ENCODE peak calls at places on chromosomes 3 and 15, in six cellular contexts. B, M, X, D, S and Z are unnamed samples.

GRCh38 chr3:128584412-128585020 is 66.1 kb downstream of the RPN1 start:
- DNase-seq in B (peak), M (peak), X (peak), D (peak), S (peak), Z (peak)

GRCh38 chr3:19717736-19718135 is 216.3 kb downstream of the EFHB start:
- DNase-seq in B (no peak), M (no peak), X (no peak), D (no peak), S (no peak), Z (no peak)

GRCh38 chr3:94009612-94010011 is 18.8 kb downstream of the STX19 start:
- DNase-seq in B (no peak), M (no peak), X (no peak), D (no peak), S (no peak), Z (no peak)

GRCh38 chr3:113055201-113055600 is 64.4 kb downstream of the GTPBP8 start:
- DNase-seq in B (no peak), M (no peak), X (no peak), D (no peak), S (no peak), Z (no peak)

GRCh38 chr3:138942861-138943623 is 3.9 kb downstream of the FOXL2 start:
- DNase-seq in B (peak), M (no peak), X (peak), D (no peak), S (no peak), Z (no peak)

GRCh38 chr3:58564456-58565160 is 12.6 kb downstream of the FAM107A start:
- DNase-seq in B (no peak), M (no peak), X (no peak), D (no peak), S (peak), Z (no peak)

GRCh38 chr3:142886938-142887337 is 1.9 kb downstream of the PCOLCE2 start:
- DNase-seq in B (peak), M (no peak), X (no peak), D (no peak), S (peak), Z (no peak)

GRCh38 chr3:21330293-21330692 is 420.7 kb downstream of the ZNF385D start:
- DNase-seq in B (no peak), M (no peak), X (no peak), D (no peak), S (no peak), Z (no peak)

GRCh38 chr3:141782386-141782932 is 19.3 kb downstream of the GRK7 start:
- DNase-seq in B (no peak), M (no peak), X (no peak), D (no peak), S (no peak), Z (no peak)
- TF ChIP-seq CTCF in B (peak), M (no peak), X (no peak), D (no peak), S (peak), Z (no peak)

GRCh38 chr3:76024640-76025039 is 239.3 kb upstream of the ZNF717 start:
- DNase-seq in B (no peak), M (no peak), X (no peak), D (no peak), S (no peak), Z (no peak)
- TF ChIP-seq CTCF in B (peak), M (peak), X (peak), D (peak), S (peak), Z (no peak)

GRCh38 chr15:92899910-92900711 is at the start of gene CHD2:
- DNase-seq in B (peak), M (peak), X (peak), D (peak), S (peak), Z (peak)
- TF ChIP-seq CTCF in B (no peak), M (no peak), X (no peak), D (no peak), S (no peak), Z (no peak)

GRCh38 chr3:46891132-46891531 is 13.6 kb downstream of the PTH1R start:
- DNase-seq in B (no peak), M (no peak), X (no peak), D (no peak), S (no peak), Z (no peak)

GRCh38 chr3:46894256-46894655 is 16.7 kb downstream of the PTH1R start:
- DNase-seq in B (no peak), M (peak), X (no peak), D (no peak), S (no peak), Z (no peak)

GRCh38 chr3:46893146-46893748 is 15.7 kb downstream of the PTH1R start:
- DNase-seq in B (no peak), M (peak), X (no peak), D (no peak), S (no peak), Z (no peak)

GRCh38 chr3:46893763-46894162 is 16.2 kb downstream of the PTH1R start:
- DNase-seq in B (no peak), M (peak), X (no peak), D (no peak), S (no peak), Z (no peak)

DNA sequence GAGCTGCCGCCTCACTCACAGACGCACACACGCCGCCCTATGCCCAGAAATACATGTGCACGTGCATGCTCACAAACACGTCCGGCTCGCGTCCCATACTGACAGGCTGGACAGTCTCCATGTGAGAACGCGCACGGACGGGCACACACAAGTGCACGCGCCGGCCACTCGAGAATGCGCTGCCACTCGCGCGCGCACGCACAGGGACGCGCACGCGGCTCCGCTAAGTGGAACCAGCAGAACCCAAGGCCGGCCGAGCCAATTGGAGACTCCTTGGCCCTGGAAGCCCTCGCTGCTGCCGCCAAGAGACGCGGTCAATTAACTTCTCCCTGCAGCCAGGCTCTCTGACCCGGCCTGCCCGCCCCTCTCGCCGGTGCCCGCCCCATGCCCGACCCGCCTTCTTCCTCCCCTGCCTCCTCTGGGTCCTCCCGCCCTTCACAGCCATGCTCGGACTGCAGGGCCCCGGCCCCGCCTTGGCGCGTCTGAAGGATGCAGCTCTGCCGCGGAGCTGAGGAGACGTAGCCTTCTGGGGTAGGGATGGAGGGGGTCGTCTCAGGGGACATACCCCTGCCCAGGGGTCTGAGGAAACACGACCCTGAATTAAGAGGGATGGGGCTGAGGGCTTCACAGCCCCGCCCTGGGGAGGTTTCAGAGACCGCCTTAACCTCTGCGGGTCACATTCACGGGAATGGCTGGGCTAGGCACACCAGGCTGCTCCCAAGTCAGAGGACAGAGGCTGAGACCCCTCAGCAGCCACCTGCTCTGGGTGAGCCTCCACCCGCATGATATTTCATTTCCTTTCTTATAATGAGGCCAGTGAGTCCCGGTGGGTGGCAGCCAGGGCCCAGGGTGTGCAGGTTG is 15.0 kb downstream of the PTH1R start:
- DNase-seq in B (peak), M (peak), X (peak), D (no peak), S (peak), Z (peak)
- TF ChIP-seq CTCF in B (no peak), M (peak), X (no peak), D (no peak), S (no peak), Z (no peak)